ENCODE peak calls at places on chromosome 3, in ten cellular contexts. P, M, G, O, T, H, S, K, F and U are unnamed samples.

GRCh38 chr3:149527531-149528343 is 53.2 kb downstream of the TM4SF4 start:
- ATAC-seq in P (peak; percentile 77), M (no peak), G (peak; percentile 72), O (peak; percentile 50), T (peak; percentile 94), H (peak; percentile 90), S (no peak), K (no peak), F (no peak), U (peak; percentile 50)

GRCh38 chr3:172289583-172289982 is 158.7 kb downstream of the GHSR start:
- ATAC-seq in P (no peak), M (no peak), G (peak; percentile 42), O (peak; percentile 67), T (peak; percentile 53), H (peak; percentile 58), S (no peak), K (no peak), F (no peak), U (no peak)

GRCh38 chr3:69819283-69819682 is 80.0 kb downstream of the MITF start:
- ATAC-seq in P (peak; percentile 78), M (no peak), G (peak; percentile 67), O (peak; percentile 67), T (no peak), H (no peak), S (no peak), K (no peak), F (no peak), U (peak; percentile 61)

GRCh38 chr3:17065315-17065714 is 180.6 kb downstream of the PLCL2 start:
- ATAC-seq in P (no peak), M (no peak), G (no peak), O (no peak), T (no peak), H (no peak), S (no peak), K (no peak), F (no peak), U (no peak)

GRCh38 chr3:4850211-4850927 is 128.9 kb upstream of the BHLHE40 start:
- ATAC-seq in P (no peak), M (no peak), G (no peak), O (no peak), T (no peak), H (no peak), S (peak; percentile 34), K (peak; percentile 15), F (no peak), U (no peak)

GRCh38 chr3:171556133-171556532 is 95.9 kb upstream of the TNIK start:
- ATAC-seq in P (peak; percentile 90), M (no peak), G (peak; percentile 95), O (no peak), T (no peak), H (no peak), S (no peak), K (no peak), F (no peak), U (no peak)

GRCh38 chr3:124686028-124686670 is 44.1 kb upstream of the UMPS start:
- ATAC-seq in P (no peak), M (no peak), G (no peak), O (no peak), T (no peak), H (peak; percentile 19), S (no peak), K (no peak), F (no peak), U (no peak)

GRCh38 chr3:174700736-174701135 is 158.4 kb upstream of the NAALADL2 start:
- ATAC-seq in P (no peak), M (no peak), G (no peak), O (no peak), T (no peak), H (no peak), S (no peak), K (no peak), F (no peak), U (no peak)

GRCh38 chr3:138441742-138442141 is 7.3 kb downstream of the ESYT3 start:
- ATAC-seq in P (no peak), M (no peak), G (no peak), O (no peak), T (no peak), H (no peak), S (no peak), K (no peak), F (no peak), U (no peak)

GRCh38 chr3:9037113-9037715 is 73.9 kb upstream of the RAD18 start:
- ATAC-seq in P (peak; percentile 88), M (no peak), G (peak; percentile 39), O (peak; percentile 56), T (peak; percentile 57), H (peak; percentile 44), S (no peak), K (no peak), F (no peak), U (peak; percentile 73)

GRCh38 chr3:111884411-111885018 is 25.4 kb downstream of the PHLDB2 start:
- ATAC-seq in P (peak; percentile 78), M (no peak), G (peak; percentile 64), O (peak; percentile 36), T (no peak), H (no peak), S (no peak), K (no peak), F (no peak), U (no peak)

GRCh38 chr3:156691920-156692319 is 17.5 kb downstream of the TIPARP start:
- ATAC-seq in P (no peak), M (no peak), G (peak; percentile 3), O (peak; percentile 44), T (no peak), H (no peak), S (no peak), K (no peak), F (no peak), U (no peak)

GRCh38 chr3:16079519-16079918 is 95.0 kb upstream of the GALNT15 start:
- ATAC-seq in P (no peak), M (no peak), G (no peak), O (no peak), T (no peak), H (no peak), S (no peak), K (no peak), F (no peak), U (no peak)

GRCh38 chr3:64267774-64268604 is 42.7 kb upstream of the PRICKLE2 start:
- ATAC-seq in P (peak; percentile 81), M (peak; percentile 61), G (peak; percentile 92), O (peak; percentile 93), T (peak; percentile 89), H (peak; percentile 89), S (no peak), K (no peak), F (no peak), U (peak; percentile 91)

GRCh38 chr3:154364849-154365248 is 40.6 kb upstream of the DHX36 start:
- ATAC-seq in P (no peak), M (no peak), G (no peak), O (no peak), T (no peak), H (no peak), S (no peak), K (no peak), F (no peak), U (no peak)

GRCh38 chr3:24164967-24165366 is 219.9 kb downstream of the NR1D2 start:
- ATAC-seq in P (no peak), M (peak; percentile 65), G (no peak), O (no peak), T (no peak), H (no peak), S (no peak), K (no peak), F (no peak), U (no peak)

GRCh38 chr3:45137656-45138181 is 8.5 kb downstream of the CDCP1 start:
- ATAC-seq in P (no peak), M (peak; percentile 65), G (no peak), O (no peak), T (no peak), H (no peak), S (no peak), K (no peak), F (no peak), U (no peak)

GRCh38 chr3:42525736-42526345 is 23.4 kb downstream of the VIPR1 start:
- ATAC-seq in P (no peak), M (no peak), G (no peak), O (no peak), T (no peak), H (no peak), S (no peak), K (no peak), F (no peak), U (no peak)

GRCh38 chr3:187016639-187017345 is 86.5 kb downstream of the ST6GAL1 start:
- ATAC-seq in P (peak; percentile 53), M (no peak), G (no peak), O (no peak), T (peak; percentile 42), H (peak; percentile 73), S (no peak), K (no peak), F (peak; percentile 58), U (no peak)

GRCh38 chr3:64764386-64764929 is 76.7 kb upstream of the ADAMTS9 start:
- ATAC-seq in P (no peak), M (no peak), G (no peak), O (no peak), T (peak; percentile 40), H (peak; percentile 21), S (no peak), K (no peak), F (no peak), U (no peak)

GRCh38 chr3:110069641-110070538 is 732.5 kb upstream of the DPPA4 start:
- ATAC-seq in P (peak; percentile 96), M (peak; percentile 95), G (peak; percentile 87), O (no peak), T (peak; percentile 68), H (no peak), S (no peak), K (no peak), F (no peak), U (no peak)

GRCh38 chr3:64815195-64815627 is 127.4 kb upstream of the ADAMTS9 start:
- ATAC-seq in P (peak; percentile 87), M (peak; percentile 48), G (peak; percentile 81), O (peak; percentile 75), T (peak; percentile 43), H (peak; percentile 43), S (no peak), K (no peak), F (no peak), U (peak; percentile 81)

GRCh38 chr3:136653628-136654027 is 98.5 kb downstream of the STAG1 start:
- ATAC-seq in P (no peak), M (no peak), G (no peak), O (no peak), T (no peak), H (no peak), S (no peak), K (no peak), F (no peak), U (no peak)

GRCh38 chr3:151559736-151560135 is 98.9 kb upstream of the IGSF10 start:
- ATAC-seq in P (no peak), M (no peak), G (no peak), O (no peak), T (no peak), H (no peak), S (no peak), K (no peak), F (no peak), U (no peak)

GRCh38 chr3:39291903-39292329 is 12.1 kb upstream of the CX3CR1 start:
- ATAC-seq in P (peak; percentile 67), M (peak; percentile 50), G (peak; percentile 72), O (peak; percentile 83), T (peak; percentile 80), H (peak; percentile 84), S (peak; percentile 53), K (peak; percentile 38), F (peak; percentile 23), U (peak; percentile 52)

GRCh38 chr3:67875858-67876257 is 221.4 kb upstream of the SUCLG2 start:
- ATAC-seq in P (no peak), M (peak; percentile 13), G (no peak), O (no peak), T (no peak), H (no peak), S (no peak), K (no peak), F (no peak), U (no peak)

GRCh38 chr3:177930771-177931170 is 605.5 kb upstream of the KCNMB2 start:
- ATAC-seq in P (no peak), M (no peak), G (no peak), O (no peak), T (no peak), H (peak; percentile 32), S (no peak), K (no peak), F (no peak), U (no peak)

GRCh38 chr3:123637131-123637530 is 52.3 kb upstream of the HACD2 start:
- ATAC-seq in P (no peak), M (no peak), G (no peak), O (no peak), T (no peak), H (no peak), S (no peak), K (no peak), F (no peak), U (no peak)